ENCODE peak calls at places on chromosome 13, in five cellular contexts. L is neural crest cell; K is pancreas; C is activated naive CD8-positive, alpha-beta T cell treated with anti-CD3 and anti-CD28 coated beads, Interleukin-2, amount 10 ng/mL, durations not matched to agents 7 days and 5 days; Z is activated CD8-positive, alpha-beta T cell treated with anti-CD3 and anti-CD28 coated beads for 36 hours. V is an unnamed sample.
A peak's percentile ranks its signal among the peaks of the same experiment; 100 is the strongest.

GRCh38 chr13:33537691-33538090 is 252.1 kb upstream of the STARD13 start:
- DNase-seq in C (no peak), L (no peak), Z (no peak), K (no peak), V (no peak)

GRCh38 chr13:33917135-33917534 is 99.2 kb downstream of the RFC3 start:
- DNase-seq in K (no peak), C (no peak), L (no peak), Z (no peak), V (no peak)

GRCh38 chr13:21232196-21232595 is 55.7 kb downstream of the MRPL57 start:
- DNase-seq in K (no peak), L (no peak), Z (no peak), C (no peak), V (no peak)

GRCh38 chr13:73702419-73703071 is 431.7 kb downstream of the KLF12 start:
- DNase-seq in K (no peak), C (no peak), Z (peak; percentile 42), L (no peak), V (peak; percentile 14)

GRCh38 chr13:97058417-97058816 is 64.1 kb upstream of the OXGR1 start:
- DNase-seq in L (no peak), C (no peak), K (no peak), Z (no peak), V (no peak)

GRCh38 chr13:74135306-74136088 is 1.3 kb upstream of the KLF12 start:
- DNase-seq in K (peak; percentile 84), Z (peak; percentile 72), L (peak; percentile 71), C (peak; percentile 85), V (peak; percentile 87)

GRCh38 chr13:96223231-96223630 is 133.3 kb downstream of the HS6ST3 start:
- DNase-seq in L (no peak), Z (no peak), C (no peak), K (no peak), V (no peak)

GRCh38 chr13:102569488-102569887 is 27.3 kb upstream of the TPP2 start:
- DNase-seq in K (no peak), C (no peak), Z (no peak), L (no peak), V (no peak)

GRCh38 chr13:19606152-19606551 is 27.3 kb upstream of the MPHOSPH8 start:
- DNase-seq in C (no peak), L (no peak), K (no peak), Z (no peak), V (no peak)

GRCh38 chr13:110319774-110320509 is 12.9 kb downstream of the COL4A2 start:
- DNase-seq in K (peak; percentile 73), L (no peak), Z (peak; percentile 48), C (no peak), V (no peak)

GRCh38 chr13:111539791-111540446 is 219.5 kb downstream of the TEX29 start:
- DNase-seq in C (no peak), K (no peak), Z (no peak), L (no peak), V (no peak)

GRCh38 chr13:98071316-98071715 is 71.6 kb upstream of the FARP1 start:
- DNase-seq in C (no peak), L (no peak), K (no peak), Z (no peak), V (no peak)

GRCh38 chr13:46176756-46177155 is 5.2 kb downstream of the LCP1 start:
- DNase-seq in K (no peak), L (no peak), C (no peak), Z (no peak), V (no peak)